ENCODE peak calls at places on chromosome 3, in seven cellular contexts. M is SK-N-SH, I is K562, T is HepG2, K is HCT116, F is H1, X is GM12878. V is an unnamed sample.

GRCh38 chr3:14203521-14204079 is 25.0 kb downstream of the LSM3 start:
- DNase-seq in M (peak), I (peak), T (peak), K (peak), F (peak), X (no peak), V (peak)

GRCh38 chr3:136070334-136070733 is 104.8 kb downstream of the PPP2R3A start:
- DNase-seq in M (no peak), I (no peak), T (no peak), K (no peak), F (no peak), X (no peak), V (no peak)

GRCh38 chr3:161253711-161254110 is 32.6 kb downstream of the NMD3 start:
- DNase-seq in M (no peak), I (no peak), T (no peak), K (no peak), F (no peak), X (no peak), V (no peak)

GRCh38 chr3:138112362-138112761 is 3.0 kb downstream of the DZIP1L start:
- DNase-seq in M (no peak), I (no peak), T (no peak), K (no peak), F (no peak), X (no peak), V (no peak)

GRCh38 chr3:107943860-107944543 is 146.8 kb downstream of the CD47 start:
- DNase-seq in M (no peak), I (no peak), T (no peak), K (no peak), F (no peak), X (no peak), V (no peak)

GRCh38 chr3:46575577-46576222 is 9.6 kb upstream of the LRRC2 start:
- DNase-seq in M (no peak), I (no peak), T (no peak), K (no peak), F (peak), X (no peak), V (no peak)

GRCh38 chr3:141738636-141739363 is 702 bp downstream of the RNF7 start:
- DNase-seq in M (peak), I (peak), T (no peak), K (no peak), F (no peak), X (no peak), V (no peak)

GRCh38 chr3:65751123-65751700 is 287.5 kb downstream of the MAGI1 start:
- DNase-seq in M (peak), I (peak), T (peak), K (peak), F (peak), X (no peak), V (peak)

GRCh38 chr3:10601131-10601856 is 95.9 kb upstream of the ATP2B2 start:
- DNase-seq in M (no peak), I (no peak), T (no peak), K (no peak), F (no peak), X (no peak), V (no peak)

GRCh38 chr3:50655009-50655830 is 19.5 kb upstream of the DOCK3 start:
- DNase-seq in M (no peak), I (no peak), T (no peak), K (no peak), F (no peak), X (no peak), V (no peak)

GRCh38 chr3:111913163-111913763 is 54.2 kb downstream of the PHLDB2 start:
- DNase-seq in M (no peak), I (no peak), T (no peak), K (no peak), F (no peak), X (no peak), V (no peak)

GRCh38 chr3:4741404-4742307 is 237.6 kb upstream of the BHLHE40 start:
- DNase-seq in M (no peak), I (peak), T (peak), K (peak), F (no peak), X (no peak), V (no peak)

GRCh38 chr3:125191730-125192129 is 20.8 kb downstream of the SLC12A8 start:
- DNase-seq in M (no peak), I (no peak), T (no peak), K (no peak), F (no peak), X (no peak), V (no peak)

GRCh38 chr3:23612296-23612891 is 193.4 kb upstream of the UBE2E1 start:
- DNase-seq in M (no peak), I (no peak), T (no peak), K (no peak), F (peak), X (no peak), V (no peak)

GRCh38 chr3:151903501-151903991 is 30.1 kb downstream of the SUCNR1 start:
- DNase-seq in M (no peak), I (no peak), T (no peak), K (no peak), F (no peak), X (no peak), V (no peak)

GRCh38 chr3:169812124-169812843 is 386 bp upstream of the LRRIQ4 start:
- DNase-seq in M (peak), I (no peak), T (no peak), K (no peak), F (peak), X (peak), V (peak)

GRCh38 chr3:32947466-32948238 is 3.8 kb upstream of the CCR4 start:
- DNase-seq in M (peak), I (peak), T (peak), K (peak), F (peak), X (peak), V (peak)

GRCh38 chr3:150588027-150588830 is 14.9 kb upstream of the SELENOT start:
- DNase-seq in M (no peak), I (no peak), T (no peak), K (no peak), F (no peak), X (no peak), V (no peak)

GRCh38 chr3:171972965-171973364 is 66.4 kb upstream of the FNDC3B start:
- DNase-seq in M (no peak), I (no peak), T (no peak), K (no peak), F (no peak), X (no peak), V (no peak)

GRCh38 chr3:175398676-175399075 is 539.5 kb downstream of the NAALADL2 start:
- DNase-seq in M (no peak), I (no peak), T (no peak), K (no peak), F (no peak), X (no peak), V (no peak)

GRCh38 chr3:16837602-16838001 is 47.2 kb upstream of the PLCL2 start:
- DNase-seq in M (no peak), I (no peak), T (no peak), K (no peak), F (peak), X (no peak), V (no peak)

GRCh38 chr3:87350367-87351199 is 74.2 kb upstream of the POU1F1 start:
- DNase-seq in M (peak), I (peak), T (peak), K (peak), F (no peak), X (no peak), V (peak)

DNA sequence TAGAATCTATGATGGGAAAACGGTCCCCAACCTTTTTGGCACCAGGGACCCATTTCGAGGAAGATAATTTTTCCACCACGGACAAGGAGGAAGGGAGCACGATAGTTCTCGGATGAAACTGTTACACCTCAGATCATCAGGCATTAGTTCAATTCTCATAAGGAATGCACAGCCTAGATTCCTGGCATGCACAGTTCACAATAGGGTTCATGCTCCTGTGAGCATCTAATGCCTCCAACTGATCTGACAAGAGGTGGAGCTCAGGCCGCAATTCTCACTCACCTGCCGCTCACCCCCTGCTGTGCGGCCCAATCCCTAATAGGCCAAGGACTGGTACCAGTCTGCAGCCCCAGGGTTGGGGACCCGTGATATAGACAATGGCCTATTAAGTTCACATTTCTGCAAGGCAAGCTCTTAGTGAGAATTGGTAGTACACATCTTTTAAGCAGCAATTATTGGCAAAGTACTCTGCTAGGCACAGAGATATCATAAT is 26.5 kb downstream of the CD200R1 start:
- DNase-seq in M (no peak), I (no peak), T (no peak), K (no peak), F (peak), X (no peak), V (no peak)
- TF ChIP-seq YY1 in M (no peak), I (no peak), T (no peak), K (no peak), F (no peak), X (no peak), V (no peak)

GRCh38 chr3:190616627-190617026 is 102.7 kb downstream of the IL1RAP start:
- DNase-seq in M (no peak), I (no peak), T (no peak), K (no peak), F (no peak), X (no peak), V (no peak)
- TF ChIP-seq YY1 in M (no peak), I (no peak), T (no peak), K (no peak), F (no peak), X (no peak), V (no peak)

GRCh38 chr3:117887896-117888295 is 1146.8 kb downstream of the IGSF11 start:
- DNase-seq in M (no peak), I (no peak), T (no peak), K (no peak), F (no peak), X (no peak), V (no peak)

GRCh38 chr3:117887031-117887430 is 1147.6 kb downstream of the IGSF11 start:
- DNase-seq in M (no peak), I (no peak), T (no peak), K (no peak), F (no peak), X (no peak), V (no peak)

GRCh38 chr3:117893638-117894037 is 1141.0 kb downstream of the IGSF11 start:
- DNase-seq in M (no peak), I (no peak), T (no peak), K (no peak), F (no peak), X (no peak), V (no peak)

GRCh38 chr3:117892991-117893390 is 1141.7 kb downstream of the IGSF11 start:
- DNase-seq in M (no peak), I (no peak), T (no peak), K (no peak), F (no peak), X (no peak), V (no peak)

GRCh38 chr3:117892431-117892841 is 1142.2 kb downstream of the IGSF11 start:
- DNase-seq in M (no peak), I (no peak), T (no peak), K (no peak), F (no peak), X (no peak), V (no peak)
- TF ChIP-seq YY1 in M (no peak), I (no peak), T (no peak), K (no peak), F (no peak), X (no peak), V (no peak)

DNA sequence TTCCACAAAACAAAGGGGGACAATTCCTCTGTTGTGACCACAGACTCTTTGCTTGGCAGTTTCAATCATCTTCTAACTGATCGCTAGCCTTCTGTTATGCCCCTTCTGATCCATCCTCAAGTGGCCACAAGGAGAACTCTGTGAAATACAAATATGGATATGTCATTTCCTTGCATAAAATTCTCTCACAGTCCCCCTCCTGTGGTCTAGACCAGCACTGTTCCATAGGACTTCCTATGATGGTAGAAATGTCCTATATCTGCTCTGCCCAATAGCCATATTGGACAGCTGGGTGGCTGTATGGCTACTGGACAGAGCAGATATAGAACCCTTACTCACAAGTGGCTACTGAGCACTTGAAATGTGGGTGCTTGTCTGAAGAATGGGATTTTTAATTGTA is 25.9 kb upstream of the SNRK start:
- DNase-seq in M (peak), I (peak), T (peak), K (no peak), F (no peak), X (no peak), V (no peak)
- TF ChIP-seq YY1 in M (no peak), I (no peak), T (no peak), K (no peak), F (no peak), X (no peak), V (no peak)